ENCODE peak calls at places on chromosomes 7 and 10, in five cellular contexts. M, C, H, B and S are unnamed samples.
A peak's percentile ranks its signal among the peaks of the same experiment; 100 is the strongest.

GRCh38 chr10:27744478-27745379 is 890 bp downstream of the MKX start:
- DNase-seq in M (no peak), C (no peak), H (peak; percentile 67), B (peak; percentile 83), S (no peak)

GRCh38 chr7:98852826-98853225 is 17.0 kb downstream of the TMEM130 start:
- DNase-seq in M (no peak), C (no peak), H (no peak), B (no peak), S (no peak)

GRCh38 chr7:101402081-101402779 is 39.6 kb downstream of the COL26A1 start:
- DNase-seq in M (peak; percentile 18), C (no peak), H (no peak), B (no peak), S (no peak)

GRCh38 chr7:140659727-140660396 is 12.9 kb upstream of the ADCK2 start:
- DNase-seq in M (no peak), C (no peak), H (peak; percentile 11), B (peak; percentile 27), S (no peak)

GRCh38 chr10:17981766-17982380 is 30.2 kb downstream of the SLC39A12 start:
- DNase-seq in M (peak; percentile 86), C (peak; percentile 27), H (no peak), B (no peak), S (no peak)

GRCh38 chr7:66505531-66506451 is 122.9 kb upstream of the KCTD7 start:
- DNase-seq in M (no peak), C (no peak), H (no peak), B (no peak), S (no peak)

GRCh38 chr7:55070271-55070743 is 51.5 kb downstream of the EGFR start:
- DNase-seq in M (no peak), C (no peak), H (no peak), B (no peak), S (no peak)

GRCh38 chr10:95785317-95785716 is 29.4 kb downstream of the ENTPD1 start:
- DNase-seq in M (no peak), C (no peak), H (no peak), B (no peak), S (no peak)

GRCh38 chr10:129709627-129710509 is 242.8 kb downstream of the MGMT start:
- DNase-seq in M (no peak), C (no peak), H (no peak), B (no peak), S (no peak)

GRCh38 chr10:119908201-119908600 is 15.7 kb downstream of the SEC23IP start:
- DNase-seq in M (no peak), C (no peak), H (no peak), B (no peak), S (no peak)

GRCh38 chr10:97131702-97132101 is 54.1 kb downstream of the SLIT1 start:
- DNase-seq in M (no peak), C (no peak), H (no peak), B (peak; percentile 24), S (no peak)

GRCh38 chr7:5629941-5630340 is 151.5 kb downstream of the RNF216 start:
- DNase-seq in M (peak; percentile 75), C (peak; percentile 7), H (no peak), B (no peak), S (no peak)

GRCh38 chr7:37062019-37062418 is 337.7 kb upstream of the AOAH start:
- DNase-seq in M (no peak), C (no peak), H (no peak), B (no peak), S (no peak)

GRCh38 chr10:43262902-43263466 is 3.9 kb downstream of the RASGEF1A start:
- DNase-seq in M (no peak), C (no peak), H (no peak), B (no peak), S (no peak)

DNA sequence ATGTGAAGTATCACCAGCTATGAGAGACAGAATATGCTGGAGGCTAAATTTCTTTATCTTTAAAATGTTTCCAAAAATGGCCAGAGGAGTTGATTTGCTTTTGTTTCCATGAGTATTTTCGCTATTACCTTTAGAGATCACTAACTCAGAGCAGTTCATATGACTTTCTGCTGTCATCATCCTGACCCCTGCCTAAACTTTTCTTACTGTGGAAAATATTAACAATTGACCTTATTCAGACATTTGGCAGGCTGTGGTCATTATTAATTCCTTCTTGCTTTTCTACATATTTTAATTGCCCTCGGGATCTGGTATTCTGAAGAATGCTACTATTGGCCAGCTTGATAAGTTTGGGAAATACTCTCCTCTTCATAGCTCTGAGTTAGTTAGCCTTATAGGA is 156.5 kb downstream of the EXOC4 start:
- DNase-seq in M (no peak), C (no peak), H (no peak), B (no peak), S (no peak)
- H3K27ac ChIP-seq in M (no peak overlapping the region), C (no peak overlapping the region), H (no peak overlapping the region), B (no peak overlapping the region), S (no peak overlapping the region)

DNA sequence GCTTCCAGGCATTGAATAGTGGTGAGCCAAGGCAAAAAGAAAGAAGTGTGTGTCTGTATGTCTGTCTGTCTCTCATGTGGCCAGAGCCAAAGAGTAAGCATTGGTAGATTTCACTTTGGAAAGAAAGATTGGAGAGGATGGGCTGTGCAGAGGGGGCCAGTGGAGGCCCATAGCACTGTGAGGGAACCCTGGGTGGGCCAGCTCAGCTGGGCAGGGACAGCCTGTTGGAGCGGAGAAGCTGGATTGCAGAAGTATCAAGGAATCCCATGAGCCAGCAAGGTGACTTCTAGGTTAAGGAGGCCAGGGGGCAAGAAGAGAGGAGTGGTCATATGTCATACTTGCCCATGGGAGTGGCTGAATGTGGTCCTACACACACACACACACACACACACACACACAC is 1.5 kb upstream of the GRID1 start:
- DNase-seq in M (no peak), C (no peak), H (peak; percentile 17), B (peak; percentile 20), S (no peak)
- H3K27ac ChIP-seq in M (no peak overlapping the region), C (no peak overlapping the region), H (no peak overlapping the region), B (no peak overlapping the region), S (no peak overlapping the region)

GRCh38 chr10:61136151-61136550 is 192.2 kb upstream of the RHOBTB1 start:
- DNase-seq in M (peak; percentile 40), C (no peak), H (no peak), B (no peak), S (no peak)
- H3K27ac ChIP-seq in M (no peak overlapping the region), C (no peak overlapping the region), H (no peak overlapping the region), B (no peak overlapping the region), S (no peak overlapping the region)

GRCh38 chr7:110007316-110007910 is 1083.5 kb upstream of the LRRN3 start:
- DNase-seq in M (no peak), C (no peak), H (no peak), B (no peak), S (no peak)

GRCh38 chr7:110010379-110010778 is 1080.5 kb upstream of the LRRN3 start:
- DNase-seq in M (no peak), C (no peak), H (no peak), B (no peak), S (no peak)
- H3K27ac ChIP-seq in M (no peak overlapping the region), C (no peak overlapping the region), H (no peak overlapping the region), B (no peak overlapping the region), S (no peak overlapping the region)